ENCODE peak calls at places on chromosomes 1 and 21, in four cellular contexts. A, C, X and V are unnamed samples.

GRCh38 chr1:34597877-34598514 is 156.9 kb upstream of the GJB5 start:
- DNase-seq in C (peak; percentile 70), A (no peak), X (peak; percentile 41), V (peak; percentile 21)

GRCh38 chr1:92186081-92186480 is 31.6 kb upstream of the C1orf146 start:
- DNase-seq in X (peak; percentile 63), C (no peak), A (no peak), V (no peak)

GRCh38 chr1:98932184-98932583 is 72.5 kb downstream of the PLPPR5 start:
- DNase-seq in C (no peak), A (no peak), X (no peak), V (no peak)

GRCh38 chr1:30294508-30294907 is 428.9 kb downstream of the MATN1 start:
- DNase-seq in A (no peak), C (peak; percentile 22), X (no peak), V (no peak)

GRCh38 chr1:54255026-54255425 is 55.1 kb downstream of the MRPL37 start:
- DNase-seq in X (peak; percentile 89), A (no peak), C (no peak), V (no peak)

GRCh38 chr1:173360478-173361063 is 116.6 kb upstream of the PRDX6 start:
- DNase-seq in C (no peak), X (no peak), A (no peak), V (no peak)

GRCh38 chr1:201649776-201650607 is 111.1 kb downstream of the NAV1 start:
- DNase-seq in C (no peak), A (peak; percentile 88), X (peak; percentile 81), V (peak; percentile 64)

GRCh38 chr21:27269646-27270045 is 302.8 kb upstream of the ADAMTS5 start:
- DNase-seq in X (peak; percentile 89), A (no peak), C (no peak), V (peak; percentile 33)

GRCh38 chr21:38280446-38280845 is 23.7 kb downstream of the KCNJ15 start:
- DNase-seq in C (no peak), X (peak; percentile 69), A (no peak), V (no peak)

GRCh38 chr1:37945743-37946702 is 830 bp downstream of the INPP5B start:
- DNase-seq in A (peak; percentile 54), C (no peak), X (peak; percentile 85), V (peak; percentile 92)

GRCh38 chr1:81877940-81878339 is 77.2 kb downstream of the ADGRL2 start:
- DNase-seq in C (no peak), X (peak; percentile 7), A (no peak), V (no peak)

GRCh38 chr1:24909388-24909898 is 20.6 kb downstream of the RUNX3 start:
- DNase-seq in C (no peak), A (no peak), X (peak; percentile 82), V (peak; percentile 90)

GRCh38 chr21:28464988-28465387 is 527.7 kb downstream of the LTN1 start:
- DNase-seq in C (no peak), X (no peak), A (no peak), V (no peak)

GRCh38 chr1:59486595-59486994 is 189.7 kb downstream of the FGGY start:
- DNase-seq in X (peak; percentile 65), C (no peak), A (no peak), V (no peak)

GRCh38 chr1:145983959-145984830 is 12.2 kb downstream of the TXNIP start:
- DNase-seq in A (no peak), C (peak; percentile 60), X (no peak), V (no peak)

GRCh38 chr1:200302192-200302892 is 107.5 kb downstream of the ZNF281 start:
- DNase-seq in A (no peak), C (peak; percentile 70), X (peak; percentile 41), V (no peak)

GRCh38 chr1:30927448-30927847 is 18.9 kb upstream of the SDC3 start:
- DNase-seq in A (no peak), C (no peak), X (no peak), V (no peak)

GRCh38 chr1:245336149-245336983 is 181.6 kb downstream of the KIF26B start:
- DNase-seq in C (no peak), X (peak; percentile 27), A (no peak), V (no peak)

GRCh38 chr1:99751877-99752504 is 14.4 kb downstream of the FRRS1 start:
- DNase-seq in C (peak; percentile 46), A (no peak), X (no peak), V (no peak)